ENCODE peak calls at places on chromosome 19, in seven cellular contexts. B is activated T-helper 9 cell treated with anti-CD3 and anti-CD28 coated beads, Interleukin-2, amount 50 U/mL, for 16 hours; P is left colon; D is stomach; F is foreskin fibroblast; M is LoVo; J is stimulated activated CD4-positive, alpha-beta T cell treated with anti-CD3 and anti-CD28 coated beads, Interleukin-2, amount 100 ng/mL, for 24 hours. H is an unnamed sample.

GRCh38 chr19:29672933-29673336 is 7.7 kb downstream of the PLEKHF1 start:
- DNase-seq in B (peak), P (no peak), D (peak), F (no peak), M (no peak), J (peak), H (no peak)

GRCh38 chr19:9935409-9936062 is 779 bp downstream of the OLFM2 start:
- DNase-seq in B (no peak), P (no peak), D (no peak), F (no peak), M (no peak), J (no peak), H (no peak)

GRCh38 chr19:55262359-55262758 is 3.5 kb upstream of the PPP6R1 start:
- DNase-seq in B (no peak), P (no peak), D (no peak), F (no peak), M (no peak), J (no peak), H (no peak)

GRCh38 chr19:39479916-39480315 is 722 bp upstream of the TIMM50 start:
- DNase-seq in B (no peak), P (no peak), D (no peak), F (no peak), M (no peak), J (no peak), H (no peak)

GRCh38 chr19:55348317-55349034 is 6.0 kb downstream of the COX6B2 start:
- DNase-seq in B (no peak), P (no peak), D (no peak), F (no peak), M (no peak), J (no peak), H (no peak)

GRCh38 chr19:56839665-56840451 is 668 bp downstream of the PEG3 start:
- DNase-seq in B (no peak), P (peak), D (peak), F (peak), M (no peak), J (no peak), H (no peak)

GRCh38 chr19:45110811-45111210 is 17.8 kb downstream of the PPP1R37 start:
- DNase-seq in B (no peak), P (no peak), D (no peak), F (no peak), M (no peak), J (no peak), H (no peak)

GRCh38 chr19:54179921-54180452 is 7.0 kb upstream of the TMC4 start:
- DNase-seq in B (no peak), P (peak), D (peak), F (peak), M (no peak), J (no peak), H (no peak)

GRCh38 chr19:51965583-51965982 is 21.1 kb downstream of the ZNF350 start:
- DNase-seq in B (no peak), P (no peak), D (no peak), F (no peak), M (no peak), J (no peak), H (no peak)

H was measured in A172.